ENCODE peak calls at places on chromosomes 11 and 22, in four cellular contexts. U is fibroblast of lung, A is left lung, B is A549. E is an unnamed sample.

GRCh38 chr11:94583885-94584500 is 16.8 kb downstream of the PIWIL4 start:
- DNase-seq in U (no peak), B (no peak), A (no peak), E (no peak)

GRCh38 chr11:103368151-103368550 is 258.9 kb downstream of the DYNC2H1 start:
- DNase-seq in U (peak; percentile 62), A (no peak), B (no peak), E (no peak)

GRCh38 chr22:28002863-28003565 is 84.0 kb upstream of the PITPNB start:
- DNase-seq in U (no peak), B (no peak), A (no peak), E (no peak)

GRCh38 chr11:124865181-124865901 is at the start of gene ROBO3:
- DNase-seq in U (peak; percentile 13), B (no peak), A (no peak), E (peak; percentile 33)

GRCh38 chr11:58576792-58577440 is 1.3 kb upstream of the LPXN start:
- DNase-seq in U (peak; percentile 65), A (no peak), B (no peak), E (no peak)

GRCh38 chr11:7609521-7609920 is 63.8 kb downstream of the CYB5R2 start:
- DNase-seq in A (no peak), B (no peak), U (no peak), E (no peak)

GRCh38 chr22:43826142-43827093 is 14.3 kb upstream of the EFCAB6 start:
- DNase-seq in B (peak; percentile 33), U (peak; percentile 82), A (no peak), E (peak; percentile 11)

GRCh38 chr11:2933376-2934056 is 4.3 kb upstream of the PHLDA2 start:
- DNase-seq in A (peak; percentile 97), U (peak; percentile 78), B (peak; percentile 62), E (no peak)

GRCh38 chr22:20424553-20424936 is 13.1 kb downstream of the SCARF2 start:
- DNase-seq in A (peak; percentile 77), U (no peak), B (no peak), E (no peak)

GRCh38 chr11:108486331-108486730 is 11.9 kb downstream of the POGLUT3 start:
- DNase-seq in A (no peak), U (no peak), B (no peak), E (no peak)

GRCh38 chr11:84594602-84595001 is 1032.5 kb downstream of the DLG2 start:
- DNase-seq in B (no peak), U (no peak), A (no peak), E (no peak)

GRCh38 chr22:43092085-43092484 is 2.9 kb upstream of the TTLL1 start:
- DNase-seq in B (no peak), U (no peak), A (no peak), E (no peak)

GRCh38 chr22:44172370-44173108 is 8.2 kb upstream of the PARVG start:
- DNase-seq in U (no peak), B (no peak), A (peak; percentile 94), E (no peak)

GRCh38 chr11:107017104-107017432 is 1.2 kb downstream of the GUCY1A2 start:
- DNase-seq in U (no peak), B (no peak), A (no peak), E (no peak)

GRCh38 chr11:107014871-107015270 is 3.4 kb downstream of the GUCY1A2 start:
- DNase-seq in B (no peak), U (peak; percentile 70), A (no peak), E (no peak)

GRCh38 chr11:107018274-107018901 is at the start of gene GUCY1A2:
- DNase-seq in A (peak; percentile 65), U (peak; percentile 37), B (no peak), E (peak; percentile 75)

GRCh38 chr11:107018902-107019493 is 722 bp upstream of the GUCY1A2 start:
- DNase-seq in A (peak; percentile 82), B (peak; percentile 36), U (peak; percentile 85), E (peak; percentile 52)

GRCh38 chr11:107017433-107018227 is 646 bp downstream of the GUCY1A2 start:
- DNase-seq in A (peak; percentile 78), U (peak; percentile 54), B (peak; percentile 21), E (peak; percentile 85)
- TF ChIP-seq CTCF in A (peak; percentile 23), U (peak; percentile 43), B (peak; percentile 61), E (peak; percentile 84)

GRCh38 chr22:17133137-17133536 is 12.0 kb upstream of the TMEM121B start:
- DNase-seq in U (no peak), A (no peak), B (no peak), E (no peak)

GRCh38 chr22:17130199-17130598 is 9.0 kb upstream of the TMEM121B start:
- DNase-seq in B (no peak), A (no peak), U (peak; percentile 36), E (no peak)

GRCh38 chr22:17132112-17132511 is 11.0 kb upstream of the TMEM121B start:
- DNase-seq in B (no peak), A (no peak), U (no peak), E (no peak)

GRCh38 chr22:17135153-17135760 is 14.1 kb upstream of the TMEM121B start:
- DNase-seq in A (no peak), U (no peak), B (no peak), E (no peak)

GRCh38 chr22:17131686-17132085 is 10.5 kb upstream of the TMEM121B start:
- DNase-seq in A (no peak), U (no peak), B (no peak), E (no peak)
- H3K4me3 ChIP-seq in A (no peak overlapping the region), U (no peak overlapping the region), B (no peak overlapping the region), E (no peak overlapping the region)

DNA sequence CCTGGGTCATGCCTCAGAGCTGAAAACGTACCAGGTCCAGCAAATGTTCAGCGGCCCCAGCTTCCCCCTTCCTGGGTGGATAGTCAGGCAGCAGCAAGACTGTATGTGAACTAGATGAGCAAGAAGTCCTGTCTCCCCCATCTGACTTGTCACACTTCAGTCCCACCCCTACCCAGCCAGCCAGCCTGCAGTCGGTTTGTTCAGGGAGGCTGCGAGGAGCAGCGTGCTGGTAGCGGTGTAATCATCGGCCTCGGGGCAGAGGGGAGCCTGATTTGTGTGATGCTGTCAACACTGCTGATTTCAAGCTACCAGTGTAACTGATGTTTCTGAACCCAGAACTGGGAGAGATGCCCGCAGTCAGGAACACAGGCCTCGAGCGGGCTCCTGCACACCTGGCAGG is 9.6 kb downstream of the TMEM258 start:
- DNase-seq in B (no peak), U (no peak), A (no peak), E (no peak)
- H3K27ac ChIP-seq in B (no peak overlapping the region), U (no peak overlapping the region), A (no peak overlapping the region), E (no peak overlapping the region)

GRCh38 chr22:23282089-23282501 is 101.8 kb downstream of the BCR start:
- DNase-seq in U (peak; percentile 91), B (peak; percentile 35), A (peak; percentile 93), E (no peak)
- TF ChIP-seq CTCF in U (peak; percentile 2), B (no peak), A (peak; percentile 59), E (no peak)

DNA sequence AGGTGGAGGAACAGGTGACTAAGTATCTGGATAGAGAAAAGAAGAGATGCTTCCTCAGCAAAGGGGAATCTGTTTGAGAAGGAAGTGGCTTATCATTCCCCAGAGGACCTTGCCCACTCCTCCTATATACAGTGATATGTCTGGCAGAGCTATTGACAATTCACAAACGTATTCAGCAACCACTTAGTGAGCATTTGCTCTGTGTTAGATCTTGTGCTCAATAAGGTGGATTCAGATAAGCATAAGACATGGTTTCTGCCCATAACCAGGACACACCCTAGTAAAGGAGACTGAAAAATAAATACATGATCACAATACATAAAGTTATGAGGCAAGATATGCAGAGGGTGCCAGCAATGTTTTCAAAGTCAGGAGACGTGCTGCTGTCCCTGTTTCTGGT is 1.4 kb downstream of the TMEM9B start:
- DNase-seq in B (no peak), A (no peak), U (no peak), E (no peak)
- H3K4me3 ChIP-seq in B (peak overlapping the region; percentile 78), A (no peak overlapping the region), U (peak overlapping the region; percentile 85), E (no peak overlapping the region)

GRCh38 chr11:73325036-73325981 is 17.2 kb downstream of the ARHGEF17 start:
- DNase-seq in B (no peak), U (peak; percentile 66), A (no peak), E (no peak)

GRCh38 chr11:73323464-73323863 is 15.4 kb downstream of the ARHGEF17 start:
- DNase-seq in U (peak; percentile 84), B (no peak), A (no peak), E (no peak)

GRCh38 chr11:73324116-73324515 is 16.0 kb downstream of the ARHGEF17 start:
- DNase-seq in A (no peak), B (no peak), U (no peak), E (no peak)

GRCh38 chr11:73322986-73323306 is 14.9 kb downstream of the ARHGEF17 start:
- DNase-seq in A (no peak), B (no peak), U (no peak), E (no peak)

DNA sequence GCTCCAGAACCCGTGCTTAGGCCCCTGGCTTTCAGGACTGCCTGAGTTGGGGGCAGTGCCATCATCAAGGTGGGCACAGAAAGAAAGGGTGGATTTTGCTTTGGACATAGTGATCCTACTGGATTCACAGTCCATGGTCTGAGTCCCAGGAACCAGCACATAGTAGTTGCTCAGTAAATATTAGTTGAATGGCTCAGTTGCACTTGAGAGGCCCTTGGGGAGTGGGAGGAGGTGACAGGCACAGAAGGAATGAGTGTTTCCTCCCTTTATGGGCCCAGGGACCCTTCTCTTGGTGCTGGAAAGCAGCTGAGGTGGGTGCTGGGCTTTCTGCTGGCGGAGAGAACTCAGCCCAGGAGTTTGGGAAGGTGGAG is 16.6 kb downstream of the ARHGEF17 start:
- DNase-seq in A (no peak), B (no peak), U (no peak), E (no peak)
- H3K27ac ChIP-seq in A (peak overlapping the region; percentile 53), B (peak overlapping the region; percentile 6), U (peak overlapping the region; percentile 73), E (peak overlapping the region; percentile 39)